ENCODE peak calls at places on chromosomes 13 and 19, in four cellular contexts. Z is HepG2, D is NT2/D1, E is H1. N is an unnamed sample.

GRCh38 chr13:41568990-41569387 is 111.6 kb downstream of the RGCC start:
- DNase-seq in Z (no peak), E (no peak), D (no peak), N (no peak)

GRCh38 chr13:75299913-75300862 is 181.8 kb downstream of the TBC1D4 start:
- DNase-seq in E (no peak), D (no peak), Z (no peak), N (no peak)

GRCh38 chr19:18474366-18474887 is 36.5 kb upstream of the ISYNA1 start:
- DNase-seq in D (no peak), Z (no peak), E (no peak), N (no peak)

GRCh38 chr19:35777961-35778360 is 2.6 kb downstream of the ARHGAP33 start:
- DNase-seq in E (no peak), D (no peak), Z (no peak), N (no peak)

GRCh38 chr13:98327326-98328314 is 150.6 kb upstream of the RNF113B start:
- DNase-seq in E (peak), Z (peak), D (peak), N (no peak)

GRCh38 chr19:40252395-40252794 is 25.9 kb upstream of the CCNP start:
- DNase-seq in D (no peak), Z (no peak), E (no peak), N (no peak)

GRCh38 chr19:13007292-13008045 is 12.2 kb downstream of the NFIX start:
- DNase-seq in E (no peak), Z (no peak), D (no peak), N (no peak)

GRCh38 chr13:39279077-39279476 is 240.8 kb downstream of the NHLRC3 start:
- DNase-seq in D (no peak), Z (no peak), E (no peak), N (no peak)

GRCh38 chr13:75703768-75704167 is 67.6 kb downstream of the LMO7 start:
- DNase-seq in E (no peak), Z (no peak), D (no peak), N (no peak)

GRCh38 chr13:44844786-44845185 is 144.5 kb downstream of the NUFIP1 start:
- DNase-seq in E (no peak), D (no peak), Z (no peak), N (no peak)

GRCh38 chr19:4988770-4989251 is 19.9 kb downstream of the KDM4B start:
- DNase-seq in Z (no peak), D (peak), E (no peak), N (no peak)

GRCh38 chr13:48804836-48805601 is 151.3 kb downstream of the CYSLTR2 start:
- DNase-seq in D (no peak), E (no peak), Z (no peak), N (no peak)
- TF ChIP-seq SUZ12 in D (no peak), E (no peak), Z (no peak), N (no peak)

DNA sequence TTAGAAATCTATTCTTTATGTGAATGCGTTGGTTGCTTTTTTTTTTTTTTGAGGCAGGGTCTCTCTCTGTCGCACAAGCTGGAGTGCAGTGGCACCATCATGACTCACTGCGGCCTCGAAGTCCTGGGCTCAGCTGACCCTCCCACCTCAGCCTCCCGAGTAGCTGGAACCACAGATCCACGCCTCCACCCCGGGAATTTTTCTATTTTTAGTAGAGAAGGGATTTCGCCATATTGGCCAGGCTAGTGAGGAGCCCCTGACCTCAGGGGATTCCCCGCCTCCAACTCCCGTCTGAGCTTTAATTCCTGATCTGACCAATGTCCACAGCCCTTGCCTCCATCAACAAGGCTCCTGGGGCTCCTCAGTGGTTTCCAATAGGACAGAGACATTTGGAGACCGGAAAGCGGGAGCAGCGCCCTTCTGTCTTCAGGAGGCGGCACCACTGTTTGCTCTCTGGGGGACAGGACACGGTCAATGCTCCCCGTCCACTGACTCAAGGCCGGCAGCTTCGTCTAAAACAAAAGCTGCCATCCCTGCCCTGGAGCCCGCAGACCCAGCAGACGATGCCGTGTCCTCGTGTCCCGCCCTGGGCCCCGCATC is 503 bp downstream of the TUBA3C start:
- DNase-seq in Z (no peak), D (no peak), E (no peak), N (no peak)
- TF ChIP-seq SUZ12 in Z (no peak), D (no peak), E (no peak), N (no peak)

DNA sequence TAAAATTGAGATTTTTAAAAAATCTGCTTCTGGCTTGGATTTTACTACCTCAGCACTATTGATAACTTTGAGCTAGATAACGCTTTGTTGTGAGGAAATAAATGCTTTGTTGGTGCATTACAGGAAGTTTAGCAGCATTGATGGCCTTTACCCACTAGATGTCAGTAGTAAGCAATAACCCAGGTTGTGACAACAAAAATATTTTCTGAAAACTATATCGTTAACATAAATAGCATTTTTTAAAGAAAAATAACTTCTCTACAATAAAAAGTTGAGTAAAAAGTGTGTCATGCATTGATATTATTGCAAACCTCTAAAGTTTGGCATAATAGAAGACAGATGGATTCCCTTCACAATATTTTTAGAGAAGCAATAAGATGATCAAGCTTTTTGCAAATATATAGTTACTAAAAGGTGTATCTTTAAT is 1246.5 kb downstream of the UQCRFS1 start:
- DNase-seq in Z (no peak), D (no peak), E (no peak), N (no peak)
- TF ChIP-seq SUZ12 in Z (no peak), D (no peak), E (no peak), N (no peak)

GRCh38 chr13:73162912-73163911 is 104.4 kb downstream of the KLF5 start:
- DNase-seq in D (no peak), Z (peak), E (no peak), N (no peak)
- TF ChIP-seq SUZ12 in D (no peak), Z (no peak), E (no peak), N (no peak)

GRCh38 chr13:112904436-112904960 is 64.5 kb upstream of the MCF2L start:
- DNase-seq in D (no peak), Z (no peak), E (no peak), N (no peak)

GRCh38 chr13:112903606-112904195 is 65.3 kb upstream of the MCF2L start:
- DNase-seq in E (no peak), Z (no peak), D (no peak), N (no peak)

GRCh38 chr13:112905619-112905989 is 63.4 kb upstream of the MCF2L start:
- DNase-seq in D (no peak), Z (no peak), E (no peak), N (no peak)

GRCh38 chr13:112905990-112906641 is 62.9 kb upstream of the MCF2L start:
- DNase-seq in Z (peak), E (peak), D (peak), N (no peak)

GRCh38 chr13:112905086-112905485 is 63.9 kb upstream of the MCF2L start:
- DNase-seq in E (no peak), Z (no peak), D (no peak), N (no peak)
- TF ChIP-seq SUZ12 in E (no peak), Z (no peak), D (no peak), N (no peak)

GRCh38 chr19:57623091-57623490 is 9.0 kb downstream of the ZNF134 start:
- DNase-seq in D (no peak), Z (no peak), E (no peak), N (no peak)

GRCh38 chr19:57615346-57615745 is 1.3 kb downstream of the ZNF134 start:
- DNase-seq in D (no peak), E (no peak), Z (no peak), N (no peak)

GRCh38 chr19:57620673-57621348 is 6.8 kb downstream of the ZNF134 start:
- DNase-seq in Z (no peak), E (no peak), D (no peak), N (no peak)
- TF ChIP-seq SUZ12 in Z (no peak), E (no peak), D (no peak), N (no peak)